ENCODE peak calls at places on chromosomes 6 and 20, in eight cellular contexts. O is GM23248, J is erythroblast, V is ACHN, P is EH, R is occipital lobe, K is DMS53, Z is SJSA1. A is an unnamed sample.

GRCh38 chr6:49264496-49264895 is 198.6 kb downstream of the MMUT start:
- DNase-seq in P (no peak), O (no peak), V (no peak), J (no peak), R (no peak), K (no peak), Z (no peak), A (no peak)

GRCh38 chr20:52532674-52533073 is 341.1 kb upstream of the ZFP64 start:
- DNase-seq in P (no peak), V (peak), Z (no peak), O (no peak), J (no peak), K (no peak), R (no peak), A (no peak)

GRCh38 chr6:133631421-133631820 is 257.5 kb upstream of the TCF21 start:
- DNase-seq in K (peak), Z (peak), P (peak), J (no peak), R (no peak), O (peak), V (no peak), A (peak)

GRCh38 chr20:41078329-41078728 is 49.7 kb downstream of the TOP1 start:
- DNase-seq in K (peak), Z (peak), P (peak), V (peak), R (no peak), J (no peak), O (peak), A (peak)

GRCh38 chr20:51393566-51393965 is 149.0 kb downstream of the NFATC2 start:
- DNase-seq in J (no peak), Z (no peak), V (no peak), K (no peak), R (no peak), O (no peak), P (no peak), A (no peak)

GRCh38 chr20:61765871-61766654 is 299.6 kb downstream of the TAF4 start:
- DNase-seq in O (no peak), V (no peak), P (no peak), K (no peak), R (no peak), J (no peak), Z (no peak), A (no peak)

GRCh38 chr6:33620158-33620583 is 951 bp upstream of the ITPR3 start:
- DNase-seq in Z (peak), J (no peak), P (no peak), K (peak), O (peak), R (no peak), V (peak), A (peak)

GRCh38 chr6:37004044-37004984 is 1.1 kb upstream of the FGD2 start:
- DNase-seq in P (no peak), Z (no peak), O (no peak), J (no peak), R (no peak), K (no peak), V (no peak), A (no peak)

GRCh38 chr6:170516783-170517616 is 36.1 kb downstream of the PSMB1 start:
- DNase-seq in Z (peak), R (peak), P (peak), O (peak), K (peak), V (peak), J (peak), A (peak)

GRCh38 chr20:51659491-51660050 is 108.6 kb downstream of the ATP9A start:
- DNase-seq in J (no peak), O (peak), K (no peak), Z (no peak), P (peak), R (no peak), V (no peak), A (no peak)

GRCh38 chr6:31111712-31112111 is 663 bp downstream of the C6orf15 start:
- DNase-seq in Z (no peak), R (no peak), K (no peak), O (no peak), V (no peak), P (no peak), J (no peak), A (no peak)

GRCh38 chr6:161349886-161350285 is 76.0 kb upstream of the AGPAT4 start:
- DNase-seq in K (no peak), V (no peak), R (no peak), J (no peak), Z (no peak), P (no peak), O (no peak), A (no peak)

GRCh38 chr6:29723666-29724588 is 693 bp downstream of the HLA-F start:
- DNase-seq in J (no peak), R (peak), P (peak), K (peak), Z (peak), V (peak), O (peak), A (no peak)

GRCh38 chr20:23243791-23244190 is 106.8 kb upstream of the NXT1 start:
- DNase-seq in P (no peak), V (no peak), Z (no peak), K (no peak), O (no peak), R (no peak), J (no peak), A (no peak)

GRCh38 chr6:98574991-98575390 is 259.4 kb upstream of the POU3F2 start:
- DNase-seq in J (peak), K (no peak), V (no peak), O (no peak), P (no peak), R (peak), Z (peak), A (no peak)

GRCh38 chr6:87710090-87710489 is 8.1 kb upstream of the AKIRIN2 start:
- DNase-seq in V (no peak), Z (no peak), K (no peak), O (no peak), P (no peak), J (no peak), R (no peak), A (no peak)

GRCh38 chr6:168041928-168042327 is 37.1 kb downstream of the FRMD1 start:
- DNase-seq in P (no peak), K (no peak), O (no peak), J (no peak), R (no peak), V (no peak), Z (no peak), A (no peak)

GRCh38 chr20:25176184-25176583 is 19.3 kb upstream of the ENTPD6 start:
- DNase-seq in P (no peak), V (no peak), R (no peak), Z (no peak), O (no peak), K (no peak), J (no peak), A (no peak)

GRCh38 chr6:3328145-3328544 is 69.4 kb downstream of the PSMG4 start:
- DNase-seq in O (no peak), K (no peak), P (no peak), Z (peak), V (no peak), J (no peak), R (no peak), A (peak)

GRCh38 chr6:107540465-107540857 is 50.5 kb downstream of the SOBP start:
- DNase-seq in K (peak), R (no peak), J (no peak), Z (no peak), O (no peak), P (no peak), V (no peak), A (no peak)

GRCh38 chr20:43749734-43750294 is 23.0 kb upstream of the GTSF1L start:
- DNase-seq in Z (peak), R (peak), J (peak), O (peak), V (peak), K (peak), P (peak), A (peak)

GRCh38 chr6:53746442-53747103 is 48.2 kb upstream of the LRRC1 start:
- DNase-seq in R (no peak), K (peak), P (no peak), J (no peak), Z (no peak), V (no peak), O (no peak), A (no peak)

GRCh38 chr6:32192608-32193039 is at the start of gene GPSM3:
- DNase-seq in K (peak), R (no peak), J (no peak), O (peak), P (peak), V (no peak), Z (peak), A (peak)

GRCh38 chr6:20379231-20379630 is 22.4 kb upstream of the E2F3 start:
- DNase-seq in Z (no peak), K (no peak), P (peak), O (peak), R (no peak), J (no peak), V (no peak), A (no peak)

GRCh38 chr6:127022297-127022696 is 96.2 kb upstream of the RSPO3 start:
- DNase-seq in Z (no peak), P (peak), O (peak), V (no peak), K (peak), J (no peak), R (no peak), A (no peak)

GRCh38 chr20:43409041-43409913 is 48.4 kb upstream of the SRSF6 start:
- DNase-seq in R (peak), J (peak), K (peak), O (peak), P (peak), V (peak), Z (peak), A (peak)

GRCh38 chr20:35743693-35744491 is 1.8 kb upstream of the RBM39 start:
- DNase-seq in V (no peak), J (peak), Z (no peak), R (no peak), O (no peak), P (peak), K (peak), A (no peak)

GRCh38 chr6:14059791-14060436 is 57.7 kb upstream of the CD83 start:
- DNase-seq in J (no peak), V (peak), P (no peak), O (no peak), K (peak), Z (no peak), R (peak), A (peak)

GRCh38 chr6:114404339-114404955 is 61.6 kb upstream of the HS3ST5 start:
- DNase-seq in K (no peak), O (no peak), R (no peak), Z (no peak), J (no peak), P (no peak), V (no peak), A (no peak)

GRCh38 chr20:3863317-3863716 is 16.7 kb downstream of the MAVS start:
- DNase-seq in P (no peak), V (no peak), O (no peak), R (no peak), K (no peak), Z (no peak), J (no peak), A (no peak)

GRCh38 chr6:151757506-151757955 is 50.0 kb upstream of the ESR1 start:
- DNase-seq in J (no peak), R (no peak), P (no peak), K (peak), O (no peak), Z (no peak), V (no peak), A (no peak)

GRCh38 chr6:38415231-38416005 is 224.3 kb downstream of the BTBD9 start:
- DNase-seq in J (no peak), P (peak), R (no peak), O (peak), V (no peak), Z (no peak), K (no peak), A (no peak)

GRCh38 chr6:137213813-137214212 is 5.4 kb downstream of the IFNGR1 start:
- DNase-seq in R (no peak), V (no peak), J (no peak), Z (no peak), K (no peak), O (no peak), P (no peak), A (no peak)

GRCh38 chr6:139879823-139880356 is 505.4 kb upstream of the CITED2 start:
- DNase-seq in Z (no peak), V (no peak), R (no peak), J (no peak), O (no peak), P (peak), K (no peak), A (no peak)

GRCh38 chr6:111871207-111871606 is 2.0 kb downstream of the FYN start:
- DNase-seq in P (no peak), Z (no peak), K (no peak), J (peak), O (peak), V (no peak), R (no peak), A (no peak)

GRCh38 chr6:128415387-128415786 is 105.0 kb downstream of the PTPRK start:
- DNase-seq in K (no peak), J (no peak), R (no peak), O (no peak), P (peak), Z (no peak), V (no peak), A (no peak)

GRCh38 chr6:116218172-116218633 is 35.7 kb downstream of the TSPYL4 start:
- DNase-seq in P (peak), Z (no peak), J (peak), V (peak), K (peak), O (peak), R (no peak), A (no peak)

GRCh38 chr6:128290221-128290620 is 230.2 kb downstream of the PTPRK start:
- DNase-seq in J (no peak), P (no peak), V (no peak), O (no peak), R (no peak), K (no peak), Z (no peak), A (no peak)

GRCh38 chr6:107441706-107442105 is 17.7 kb downstream of the PDSS2 start:
- DNase-seq in R (no peak), O (no peak), V (no peak), J (no peak), Z (no peak), P (no peak), K (no peak), A (no peak)